ENCODE peak calls at places on chromosome 1, in five cellular contexts. L, T, V, X and H are unnamed samples.
A peak's percentile ranks its signal among the peaks of the same experiment; 100 is the strongest.

GRCh38 chr1:112133487-112133886 is 144.0 kb upstream of the KCND3 start:
- DNase-seq in L (no peak), T (no peak), V (no peak), X (no peak), H (no peak)

GRCh38 chr1:29166291-29166878 is 15.3 kb downstream of the SRSF4 start:
- DNase-seq in L (peak; percentile 26), T (no peak), V (no peak), X (no peak), H (no peak)

GRCh38 chr1:56409112-56409691 is 170.2 kb downstream of the PLPP3 start:
- DNase-seq in L (peak; percentile 71), T (no peak), V (no peak), X (peak; percentile 79), H (no peak)

GRCh38 chr1:44423706-44424546 is 18.9 kb downstream of the RNF220 start:
- DNase-seq in L (peak; percentile 62), T (no peak), V (no peak), X (no peak), H (no peak)

GRCh38 chr1:28640766-28641165 is 2.1 kb downstream of the TAF12 start:
- DNase-seq in L (no peak), T (no peak), V (no peak), X (no peak), H (no peak)

GRCh38 chr1:247241687-247242086 is 14.2 kb upstream of the VN1R5 start:
- DNase-seq in L (no peak), T (no peak), V (no peak), X (no peak), H (no peak)

GRCh38 chr1:33119532-33120217 is 38.7 kb downstream of the AZIN2 start:
- DNase-seq in L (no peak), T (no peak), V (no peak), X (peak; percentile 81), H (no peak)

GRCh38 chr1:79312438-79312837 is 305.9 kb upstream of the ADGRL4 start:
- DNase-seq in L (no peak), T (no peak), V (no peak), X (no peak), H (no peak)

GRCh38 chr1:21182181-21182711 is 5.5 kb upstream of the EIF4G3 start:
- DNase-seq in L (no peak), T (no peak), V (no peak), X (no peak), H (no peak)

GRCh38 chr1:172449585-172450523 is 6.0 kb upstream of the PIGC start:
- DNase-seq in L (peak; percentile 73), T (peak; percentile 54), V (peak; percentile 7), X (peak; percentile 70), H (no peak)

GRCh38 chr1:98099501-98099900 is 178.7 kb upstream of the DPYD start:
- DNase-seq in L (no peak), T (no peak), V (no peak), X (no peak), H (no peak)

GRCh38 chr1:22869325-22869724 is 103.3 kb downstream of the LACTBL1 start:
- DNase-seq in L (no peak), T (no peak), V (no peak), X (no peak), H (no peak)
- H3K27ac ChIP-seq in L (no peak overlapping the region), T (no peak overlapping the region), V (no peak overlapping the region), X (no peak overlapping the region), H (no peak overlapping the region)

GRCh38 chr1:15851251-15852035 is 3.9 kb downstream of the SPEN start:
- DNase-seq in L (no peak), T (no peak), V (no peak), X (peak; percentile 39), H (no peak)
- H3K27ac ChIP-seq in L (no peak overlapping the region), T (no peak overlapping the region), V (no peak overlapping the region), X (no peak overlapping the region), H (peak overlapping the region; percentile 95)

DNA sequence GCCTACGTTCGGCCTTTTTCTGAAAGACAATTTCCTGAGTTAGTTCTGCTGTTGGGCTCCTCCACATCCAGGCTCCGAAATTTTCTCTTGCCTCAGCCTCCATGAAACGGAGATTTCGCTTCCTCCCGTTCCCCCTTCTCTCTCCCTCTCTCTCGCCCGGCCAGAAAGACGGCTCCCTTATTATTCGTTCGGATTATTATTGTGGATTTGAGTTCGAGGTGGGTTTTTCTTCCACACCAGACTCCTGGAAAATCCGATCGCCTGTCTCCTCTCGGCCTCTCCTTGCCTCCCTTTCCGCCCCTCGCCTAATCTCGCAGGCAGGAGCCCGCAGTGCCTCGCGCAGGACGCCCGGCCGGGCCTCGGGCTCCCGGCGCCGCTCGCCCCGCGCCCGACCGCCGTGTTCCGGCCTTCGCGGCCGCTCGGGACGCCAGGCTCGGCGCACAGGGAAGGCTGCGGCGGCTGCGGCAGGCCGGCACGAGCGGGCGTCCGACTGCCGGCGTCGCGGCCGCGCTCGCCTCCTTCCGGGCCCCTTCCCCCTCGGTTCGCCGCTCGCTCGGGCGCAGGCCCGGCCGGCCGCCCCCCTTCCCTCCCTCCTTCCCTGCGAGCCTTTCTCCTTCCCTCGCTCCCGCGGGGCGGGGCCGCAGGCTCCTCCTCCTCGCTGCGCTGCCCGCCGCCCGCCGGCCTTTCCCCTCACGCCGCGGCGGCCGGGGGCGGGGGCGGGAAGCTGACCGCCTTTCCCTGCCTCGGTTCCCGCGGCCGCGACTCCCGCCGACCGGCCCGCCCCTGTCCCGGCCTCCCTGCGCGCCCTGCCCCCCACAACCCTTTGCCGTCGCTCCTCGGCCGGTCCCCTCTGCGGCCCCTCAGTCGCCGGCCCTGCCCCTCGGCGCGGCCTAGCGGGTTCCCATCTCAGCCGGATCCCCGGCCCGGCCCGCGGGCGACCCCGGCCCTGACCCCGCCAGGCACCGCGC is at the start of gene ARHGEF11:
- DNase-seq in L (peak; percentile 93), T (peak; percentile 92), V (peak; percentile 77), X (peak; percentile 90), H (peak; percentile 3)
- H3K27ac ChIP-seq in L (peak within 1 kb of the TSS; percentile 89), T (peak within 1 kb of the TSS; percentile 85), V (peak within 1 kb of the TSS; percentile 54), X (peak within 1 kb of the TSS; percentile 79), H (peak within 1 kb of the TSS; percentile 72)

GRCh38 chr1:14440731-14441130 is 157.8 kb upstream of the KAZN start:
- DNase-seq in L (no peak), T (no peak), V (no peak), X (no peak), H (no peak)

GRCh38 chr1:14440166-14440565 is 158.3 kb upstream of the KAZN start:
- DNase-seq in L (no peak), T (no peak), V (no peak), X (no peak), H (no peak)

GRCh38 chr1:14441302-14441741 is 157.2 kb upstream of the KAZN start:
- DNase-seq in L (peak; percentile 78), T (no peak), V (no peak), X (no peak), H (no peak)

GRCh38 chr1:14442669-14443068 is 155.8 kb upstream of the KAZN start:
- DNase-seq in L (no peak), T (no peak), V (no peak), X (no peak), H (no peak)

GRCh38 chr1:14443164-14443787 is 155.2 kb upstream of the KAZN start:
- DNase-seq in L (no peak), T (no peak), V (no peak), X (no peak), H (no peak)
- H3K27ac ChIP-seq in L (no peak overlapping the region), T (no peak overlapping the region), V (peak overlapping the region; percentile 22), X (no peak overlapping the region), H (no peak overlapping the region)

GRCh38 chr1:14067036-14067435 is 367.0 kb downstream of the PRDM2 start:
- DNase-seq in L (no peak), T (no peak), V (no peak), X (no peak), H (no peak)
- H3K27ac ChIP-seq in L (no peak overlapping the region), T (no peak overlapping the region), V (no peak overlapping the region), X (no peak overlapping the region), H (no peak overlapping the region)

GRCh38 chr1:229597877-229598276 is 28.0 kb downstream of the TAF5L start:
- DNase-seq in L (no peak), T (no peak), V (no peak), X (no peak), H (no peak)
- H3K27ac ChIP-seq in L (peak overlapping the region; percentile 26), T (no peak overlapping the region), V (no peak overlapping the region), X (no peak overlapping the region), H (no peak overlapping the region)

GRCh38 chr1:25744636-25745425 is 55.2 kb upstream of the SELENON start:
- DNase-seq in L (peak; percentile 12), T (no peak), V (no peak), X (no peak), H (no peak)
- H3K27ac ChIP-seq in L (peak overlapping the region; percentile 75), T (peak overlapping the region; percentile 0), V (peak overlapping the region; percentile 85), X (no peak overlapping the region), H (no peak overlapping the region)

DNA sequence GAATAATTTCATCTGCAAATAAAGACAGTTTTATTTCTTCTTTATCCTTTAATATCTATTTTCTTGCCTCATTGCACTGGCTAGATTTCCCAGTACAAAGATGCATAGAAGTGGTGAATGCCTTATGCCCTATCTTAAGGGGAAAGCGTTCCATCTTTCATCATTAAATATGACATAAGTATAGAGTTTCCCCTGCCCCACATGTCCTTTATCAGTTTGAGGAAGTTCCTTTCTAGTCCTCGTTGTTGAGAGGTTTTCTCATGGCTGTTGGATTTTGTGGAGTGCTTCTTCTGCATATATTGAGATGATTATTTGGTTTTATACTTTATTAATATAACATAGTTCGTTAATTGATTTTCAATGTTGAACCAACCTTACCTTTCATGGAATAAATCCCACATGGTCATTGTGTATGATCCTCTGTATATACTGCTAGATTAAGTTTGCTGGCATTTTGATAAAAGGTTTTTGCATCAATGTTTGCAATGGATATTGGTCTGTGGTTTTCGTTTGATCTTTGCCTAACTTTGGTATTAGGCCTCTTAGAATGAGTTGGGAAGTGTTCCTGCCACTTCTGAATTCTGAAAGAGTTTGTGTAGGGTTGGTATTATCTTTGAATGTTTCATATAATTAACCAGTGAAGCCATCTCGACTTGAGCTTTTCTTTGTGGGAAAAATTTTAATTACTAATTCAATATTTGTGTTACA is 15.6 kb downstream of the PRKACB start:
- DNase-seq in L (no peak), T (no peak), V (no peak), X (no peak), H (no peak)
- H3K27ac ChIP-seq in L (no peak overlapping the region), T (no peak overlapping the region), V (no peak overlapping the region), X (no peak overlapping the region), H (no peak overlapping the region)